ENCODE peak calls at places on chromosomes 3 and 15, in six cellular contexts. O, S, T, B, G and A are unnamed samples. For H3K4me1 and H3K9me3, the result is how much of the 10 kb centered on the place peaks cover.

GRCh38 chr3:15295506-15295905 is 36.9 kb downstream of the SH3BP5 start:
- DNase-seq in T (no peak), B (no peak), O (no peak), S (no peak), G (no peak), A (no peak)

GRCh38 chr3:16512435-16513140 is 911 bp downstream of the RFTN1 start:
- DNase-seq in G (peak), T (peak), O (no peak), S (peak), B (no peak), A (no peak)

GRCh38 chr3:111303760-111304159 is 232.1 kb downstream of the NECTIN3 start:
- DNase-seq in O (no peak), S (no peak), G (no peak), T (no peak), B (no peak), A (no peak)

GRCh38 chr15:97993310-97993738 is 32.8 kb downstream of the ARRDC4 start:
- DNase-seq in B (no peak), G (peak), S (peak), O (no peak), T (peak), A (no peak)

GRCh38 chr3:45976191-45977091 is 19.2 kb downstream of the FYCO1 start:
- DNase-seq in G (no peak), S (no peak), T (no peak), O (no peak), B (no peak), A (no peak)

GRCh38 chr3:5186854-5187151 is 704 bp upstream of the EDEM1 start:
- DNase-seq in O (no peak), S (no peak), G (no peak), T (peak), B (peak), A (no peak)

GRCh38 chr15:69031013-69032001 is 16.8 kb downstream of the NOX5 start:
- DNase-seq in G (peak), B (no peak), O (peak), T (peak), S (peak), A (no peak)

GRCh38 chr3:95798628-95799027 is 1015.8 kb upstream of the EPHA6 start:
- DNase-seq in G (no peak), O (no peak), S (no peak), T (no peak), B (no peak), A (no peak)

GRCh38 chr3:123448503-123449091 is at the start of gene ADCY5:
- DNase-seq in G (peak), T (peak), S (peak), B (no peak), O (no peak), A (no peak)

GRCh38 chr3:69200384-69201068 is 78.1 kb upstream of the LMOD3 start:
- DNase-seq in G (no peak), S (no peak), O (no peak), T (peak), B (peak), A (no peak)

GRCh38 chr3:16844222-16844621 is 40.5 kb upstream of the PLCL2 start:
- DNase-seq in S (no peak), O (no peak), T (peak), G (no peak), B (no peak), A (no peak)

GRCh38 chr3:42179110-42179725 is 86.8 kb downstream of the CCK start:
- DNase-seq in T (peak), S (peak), G (peak), O (no peak), B (peak), A (no peak)

GRCh38 chr3:116339441-116340028 is 105.8 kb downstream of the LSAMP start:
- DNase-seq in B (no peak), G (peak), S (no peak), T (peak), O (no peak), A (no peak)

GRCh38 chr3:139906441-139906840 is 28.5 kb upstream of the CLSTN2 start:
- DNase-seq in G (peak), T (peak), S (no peak), B (peak), O (peak), A (no peak)

GRCh38 chr15:78598348-78598747 is 22.4 kb downstream of the CHRNA3 start:
- DNase-seq in O (no peak), B (no peak), S (no peak), T (no peak), G (no peak), A (no peak)

GRCh38 chr3:185656321-185656840 is 70.3 kb downstream of the SENP2 start:
- DNase-seq in T (peak), O (no peak), S (peak), G (peak), B (no peak), A (no peak)

GRCh38 chr3:34570916-34571705 is 772.7 kb downstream of the PDCD6IP start:
- DNase-seq in O (no peak), B (no peak), S (no peak), G (no peak), T (peak), A (no peak)

GRCh38 chr3:23209747-23210495 is 6.8 kb downstream of the UBE2E2 start:
- DNase-seq in G (no peak), B (no peak), O (no peak), T (no peak), S (no peak), A (no peak)

GRCh38 chr15:83365370-83365938 is 81.0 kb upstream of the BNC1 start:
- DNase-seq in G (no peak), B (no peak), T (peak), O (no peak), S (peak), A (no peak)

GRCh38 chr3:168812234-168812633 is 716.5 kb upstream of the GOLIM4 start:
- DNase-seq in O (peak), G (no peak), T (no peak), S (no peak), B (no peak), A (no peak)

GRCh38 chr15:81050806-81051205 is 50.1 kb downstream of the TLNRD1 start:
- DNase-seq in T (no peak), G (no peak), B (no peak), O (no peak), S (no peak), A (no peak)

GRCh38 chr15:31228980-31229826 is 97.4 kb upstream of the KLF13 start:
- DNase-seq in G (no peak), S (no peak), T (peak), B (peak), O (no peak), A (no peak)

GRCh38 chr3:73611176-73611575 is 13.6 kb downstream of the PDZRN3 start:
- DNase-seq in O (no peak), B (no peak), T (no peak), S (no peak), G (no peak), A (no peak)

GRCh38 chr3:133949438-133949837 is 53.8 kb upstream of the RAB6B start:
- DNase-seq in B (no peak), S (no peak), G (no peak), O (peak), T (no peak), A (no peak)

GRCh38 chr3:174859756-174860155 is 622 bp downstream of the NAALADL2 start:
- DNase-seq in G (no peak), O (no peak), S (no peak), T (peak), B (no peak), A (no peak)

GRCh38 chr15:33243869-33244268 is 49.4 kb upstream of the FMN1 start:
- DNase-seq in G (no peak), S (no peak), T (peak), O (no peak), B (peak), A (no peak)

GRCh38 chr3:61875073-61875472 is 313.7 kb downstream of the PTPRG start:
- DNase-seq in S (no peak), G (no peak), O (no peak), B (no peak), T (no peak), A (no peak)

GRCh38 chr3:72630614-72631344 is 217.5 kb downstream of the SHQ1 start:
- DNase-seq in O (no peak), B (no peak), G (no peak), T (no peak), S (no peak), A (no peak)

GRCh38 chr15:67063689-67064606 is 1.5 kb upstream of the SMAD3 start:
- DNase-seq in S (peak), O (peak), T (peak), B (peak), G (no peak), A (no peak)

GRCh38 chr3:172189213-172189612 is 149.8 kb downstream of the FNDC3B start:
- DNase-seq in O (no peak), G (no peak), T (no peak), B (no peak), S (no peak), A (no peak)

GRCh38 chr15:91981802-91982201 is 128.3 kb downstream of the SLCO3A1 start:
- DNase-seq in O (no peak), G (no peak), B (no peak), S (no peak), T (no peak), A (no peak)

GRCh38 chr3:31772155-31772761 is 208.8 kb downstream of the OSBPL10 start:
- DNase-seq in T (no peak), O (no peak), G (no peak), S (no peak), B (no peak), A (no peak)

GRCh38 chr3:126035362-126036050 is 48.4 kb downstream of the SLC41A3 start:
- DNase-seq in S (no peak), T (no peak), G (no peak), B (no peak), O (no peak), A (no peak)

GRCh38 chr3:100869787-100870186 is 123.4 kb downstream of the ABI3BP start:
- DNase-seq in G (no peak), S (no peak), O (no peak), T (no peak), B (no peak), A (no peak)

GRCh38 chr3:139418144-139418543 is 28.7 kb upstream of the COPB2 start:
- DNase-seq in S (no peak), G (no peak), B (no peak), O (no peak), T (no peak), A (no peak)

GRCh38 chr3:151301787-151302186 is 14.8 kb downstream of the GPR87 start:
- DNase-seq in G (no peak), S (no peak), B (no peak), O (no peak), T (no peak), A (no peak)

GRCh38 chr3:129383292-129383860 is 45.1 kb downstream of the EFCAB12 start:
- DNase-seq in O (peak), T (peak), S (peak), G (peak), B (peak), A (no peak)

DNA sequence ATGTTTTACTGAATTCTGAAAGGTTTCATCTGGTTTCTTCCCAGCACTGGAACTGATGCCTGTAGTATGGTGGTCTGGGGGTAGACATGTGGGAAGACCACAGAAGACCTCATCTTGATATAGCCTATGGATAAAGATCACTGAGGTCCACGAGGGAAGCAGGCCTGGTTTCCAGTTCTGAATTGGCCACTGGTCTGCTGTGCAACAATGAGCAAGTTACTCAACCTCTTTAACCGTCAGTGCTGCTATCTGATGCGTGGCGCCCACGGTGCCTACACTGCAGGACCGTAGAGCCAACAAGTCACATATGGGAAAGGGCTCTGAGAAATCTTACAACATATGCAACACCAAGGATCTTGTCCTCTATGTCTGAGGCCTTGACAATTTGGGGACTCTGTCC is 13.3 kb downstream of the TLE3 start:
- DNase-seq in G (no peak), O (no peak), B (no peak), S (no peak), T (no peak), A (no peak)
- H3K4me1 ChIP-seq in G (under half), O (under half), B (under half), S (under half), T (under half), A (under half)

DNA sequence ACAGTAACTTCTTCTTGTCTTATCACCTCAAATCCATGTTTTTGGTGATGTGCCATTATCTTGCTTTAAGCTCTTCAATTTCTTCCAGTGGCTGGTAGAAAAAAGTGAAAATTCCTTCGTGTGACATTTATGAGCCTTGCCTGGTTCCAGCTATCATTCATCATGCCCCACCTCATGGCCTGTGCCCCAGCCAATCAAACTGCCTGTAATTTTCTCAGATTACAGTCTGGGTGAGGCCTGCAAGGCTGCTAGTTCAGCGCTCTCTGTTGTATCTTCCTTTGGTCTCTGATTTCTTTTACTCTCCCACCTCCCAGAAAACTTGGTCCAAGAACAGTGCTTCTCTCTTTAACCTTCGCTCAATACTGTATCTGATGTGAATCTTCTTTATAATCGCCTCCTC is 249.3 kb upstream of the ZNF717 start:
- DNase-seq in O (no peak), G (no peak), T (no peak), S (no peak), B (no peak), A (no peak)
- H3K9me3 ChIP-seq in O (under half), G (under half), T (under half), S (under half), B (under half), A (under half)

GRCh38 chr15:39976291-39977274 is 42.7 kb downstream of the EIF2AK4 start:
- DNase-seq in S (peak), G (peak), T (peak), B (peak), O (peak), A (no peak)
- H3K4me3 ChIP-seq in S (peak), G (peak), T (no peak), B (peak), O (peak), A (peak)

DNA sequence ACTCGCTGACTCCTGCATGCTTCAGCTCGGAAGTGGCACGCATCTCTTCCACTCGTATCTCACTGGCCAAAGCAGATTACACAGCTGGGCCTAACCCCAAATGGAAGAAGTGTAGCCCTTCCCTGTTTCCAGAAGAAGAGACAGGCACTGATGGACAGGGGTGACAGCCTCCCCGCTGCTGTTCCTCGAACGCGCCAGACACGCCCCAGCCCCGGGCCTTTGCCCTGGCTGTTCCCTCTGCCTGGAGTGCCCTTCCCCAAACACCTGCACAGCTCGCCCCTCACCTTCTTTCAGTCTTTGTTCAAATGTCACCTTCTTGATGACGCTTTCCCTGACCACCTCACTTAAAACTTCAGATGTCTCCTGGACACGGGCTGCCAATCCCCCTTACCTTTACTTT is 26.0 kb upstream of the CYP11A1 start:
- DNase-seq in T (no peak), G (no peak), B (no peak), S (no peak), O (no peak), A (no peak)
- H3K4me1 ChIP-seq in T (under half), G (under half), B (half or more), S (under half), O (under half), A (under half)

DNA sequence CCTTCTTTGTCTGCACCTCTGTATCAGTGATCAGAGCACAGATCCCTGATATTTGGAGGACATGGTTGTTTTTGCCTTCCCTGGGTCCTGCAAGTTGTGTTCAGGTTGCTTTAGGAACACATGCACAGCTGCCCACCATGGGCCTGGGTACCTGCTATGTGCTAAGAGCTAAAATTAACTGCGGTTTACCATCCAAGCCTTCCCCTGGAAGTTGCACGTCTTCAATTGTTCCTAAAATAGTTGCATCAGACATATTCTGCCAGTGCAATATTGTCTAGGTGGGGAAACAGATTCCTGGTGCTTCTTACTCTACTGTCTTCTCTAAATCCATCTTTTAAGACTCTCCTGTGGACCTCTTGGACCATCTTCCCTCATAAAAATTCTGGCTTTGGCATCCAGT is 80.9 kb downstream of the PDE8A start:
- DNase-seq in B (no peak), S (no peak), T (no peak), O (no peak), G (no peak), A (no peak)
- H3K9me3 ChIP-seq in B (under half), S (under half), T (under half), O (under half), G (under half), A (under half)

DNA sequence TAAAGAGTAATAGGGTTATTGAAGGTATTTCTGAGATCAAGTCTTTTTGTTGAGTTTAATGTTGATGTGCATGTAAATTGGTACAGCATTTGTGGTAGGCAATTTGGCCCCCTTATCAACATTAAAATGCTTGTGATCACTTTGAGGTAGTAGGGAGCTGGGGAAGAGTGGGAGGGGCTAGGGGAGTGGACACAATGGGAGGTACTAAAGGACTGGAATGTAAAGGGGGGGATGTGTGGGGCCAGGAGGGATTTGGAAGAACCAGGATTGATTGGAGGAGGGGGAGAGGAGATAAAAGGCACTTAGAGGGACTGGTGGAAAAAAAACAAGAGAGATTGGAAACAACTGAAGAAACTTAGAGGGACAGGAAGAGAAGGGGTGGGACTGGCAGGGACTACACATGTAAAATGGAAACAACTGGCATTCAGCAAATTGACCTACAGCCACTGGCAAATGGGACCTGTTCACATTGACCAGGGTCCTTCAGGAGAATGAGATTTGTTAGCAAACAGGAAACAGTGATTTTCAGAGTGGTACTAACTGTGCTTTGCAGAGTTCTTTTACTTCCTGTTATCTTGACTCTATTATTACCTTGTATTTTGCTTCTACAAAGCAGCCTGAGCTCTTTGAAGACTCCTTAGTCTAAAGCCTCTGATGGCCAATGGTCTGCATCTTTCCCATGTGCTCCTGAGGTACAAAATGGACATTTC is 47.8 kb upstream of the ZBTB38 start:
- DNase-seq in G (no peak), S (no peak), B (no peak), T (no peak), O (no peak), A (no peak)
- H3K4me3 ChIP-seq in G (no peak), S (no peak), B (no peak), T (no peak), O (no peak), A (no peak)

GRCh38 chr3:52091566-52092290 is 35.4 kb upstream of the DUSP7 start:
- DNase-seq in G (no peak), B (no peak), O (no peak), S (no peak), T (no peak), A (no peak)
- H3K4me1 ChIP-seq in G (under half), B (under half), O (under half), S (under half), T (under half), A (under half)

GRCh38 chr3:83843716-83844115 is 1115.1 kb upstream of the CADM2 start:
- DNase-seq in T (no peak), S (no peak), O (no peak), G (no peak), B (no peak), A (no peak)
- H3K9me3 ChIP-seq in T (under half), S (under half), O (under half), G (under half), B (under half), A (under half)

GRCh38 chr3:30639937-30640336 is 33.5 kb downstream of the TGFBR2 start:
- DNase-seq in B (no peak), G (no peak), O (no peak), S (no peak), T (no peak), A (no peak)

GRCh38 chr3:30642715-30643361 is 36.4 kb downstream of the TGFBR2 start:
- DNase-seq in O (no peak), T (no peak), B (no peak), G (no peak), S (no peak), A (no peak)

GRCh38 chr3:30640856-30641255 is 34.5 kb downstream of the TGFBR2 start:
- DNase-seq in O (no peak), T (no peak), B (no peak), G (no peak), S (no peak), A (no peak)

GRCh38 chr3:30643763-30644462 is 37.5 kb downstream of the TGFBR2 start:
- DNase-seq in G (no peak), B (no peak), S (no peak), T (no peak), O (no peak), A (no peak)

DNA sequence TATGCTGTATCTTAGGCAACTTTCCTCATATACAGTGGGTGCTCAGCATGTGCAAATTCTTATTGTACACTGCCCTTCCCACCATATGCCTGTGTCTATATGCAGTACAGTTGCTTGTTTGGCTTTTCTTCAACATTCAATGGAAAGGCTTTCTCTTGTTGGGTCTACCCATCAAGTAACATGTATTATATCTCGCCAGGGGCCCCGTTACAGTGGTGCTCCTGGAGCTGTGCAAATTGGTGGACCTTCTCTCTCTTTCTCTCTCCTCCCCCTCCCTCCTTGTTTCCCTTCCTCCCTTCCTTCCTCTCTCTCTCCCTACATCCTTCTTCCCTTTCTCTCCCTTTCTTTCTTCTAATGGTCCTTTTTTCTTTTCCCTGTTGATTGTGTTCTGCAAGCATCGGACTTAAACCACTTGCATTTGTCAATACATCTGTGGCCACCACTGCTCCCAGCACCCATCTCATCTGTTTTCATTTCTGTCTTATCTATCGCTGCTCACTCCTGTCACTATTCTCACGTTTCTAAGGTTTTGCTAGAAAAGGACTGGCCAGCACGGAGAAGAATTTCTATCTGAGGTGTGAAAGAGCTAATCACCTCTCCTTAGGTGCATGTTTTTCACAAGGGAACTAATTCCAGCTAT is 35.3 kb downstream of the TGFBR2 start:
- DNase-seq in B (no peak), G (no peak), O (no peak), T (no peak), S (no peak), A (no peak)
- H3K4me3 ChIP-seq in B (no peak), G (no peak), O (no peak), T (no peak), S (no peak), A (no peak)